ENCODE peak calls at places on chromosomes 11 and 22, in four cellular contexts. V, T, U and M are unnamed samples.
A peak's percentile ranks its signal among the peaks of the same experiment; 100 is the strongest.

GRCh38 chr22:42326301-42326700 is 55.8 kb upstream of the TCF20 start:
- DNase-seq in V (no peak), T (no peak), U (no peak), M (no peak)

GRCh38 chr11:85809191-85809590 is 1.8 kb downstream of the SYTL2 start:
- DNase-seq in V (no peak), T (no peak), U (no peak), M (no peak)

GRCh38 chr11:16610738-16611388 is 127.6 kb upstream of the C11orf58 start:
- DNase-seq in V (peak; percentile 58), T (no peak), U (no peak), M (no peak)

GRCh38 chr11:132540586-132540985 is 991.7 kb downstream of the OPCML start:
- DNase-seq in V (no peak), T (no peak), U (no peak), M (no peak)

GRCh38 chr11:79290766-79291165 is 150.1 kb downstream of the TENM4 start:
- DNase-seq in V (no peak), T (no peak), U (no peak), M (no peak)

GRCh38 chr11:28767574-28767973 is 659.4 kb downstream of the METTL15 start:
- DNase-seq in V (no peak), T (no peak), U (peak; percentile 61), M (no peak)

GRCh38 chr22:19811811-19812771 is 42.6 kb downstream of the GNB1L start:
- DNase-seq in V (no peak), T (no peak), U (no peak), M (no peak)

GRCh38 chr11:32884770-32885384 is 7.7 kb upstream of the QSER1 start:
- DNase-seq in V (no peak), T (no peak), U (peak; percentile 9), M (no peak)

GRCh38 chr22:24730864-24731263 is 43.7 kb downstream of the PIWIL3 start:
- DNase-seq in V (peak; percentile 74), T (no peak), U (no peak), M (no peak)

GRCh38 chr22:38455530-38456271 is 702 bp upstream of the KCNJ4 start:
- DNase-seq in V (peak; percentile 82), T (peak; percentile 52), U (no peak), M (no peak)

DNA sequence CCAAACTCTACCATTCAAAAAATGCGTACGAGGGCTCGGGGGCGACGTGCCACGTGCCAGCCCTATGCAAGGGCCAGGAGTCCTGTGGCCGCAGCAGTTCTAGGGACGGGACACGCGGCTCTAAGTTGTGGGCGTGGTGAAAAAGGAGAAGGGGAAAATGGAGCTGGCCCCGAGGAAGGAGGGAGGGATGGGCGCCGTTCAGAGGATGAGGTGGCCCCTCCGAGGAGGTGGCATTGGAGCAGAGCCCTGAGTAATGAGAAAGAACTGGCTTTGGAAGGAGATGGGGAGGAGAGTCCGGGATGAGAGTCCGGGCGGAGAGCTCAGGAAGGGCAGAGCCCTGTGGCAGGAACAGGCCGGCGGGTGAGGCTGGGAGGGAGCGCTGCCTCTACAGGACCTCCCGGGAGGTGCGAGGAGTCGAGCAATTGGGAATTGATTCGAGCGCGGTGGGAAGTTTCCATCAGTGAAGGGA is 21.0 kb downstream of the OTUB1 start:
- DNase-seq in V (peak; percentile 70), T (no peak), U (no peak), M (no peak)
- TF ChIP-seq CTCF in V (no peak), T (no peak), U (no peak), M (no peak)

GRCh38 chr11:13150487-13150886 is 127.1 kb upstream of the BMAL1 start:
- DNase-seq in V (no peak), T (no peak), U (no peak), M (no peak)
- TF ChIP-seq CTCF in V (no peak), T (no peak), U (no peak), M (no peak)

DNA sequence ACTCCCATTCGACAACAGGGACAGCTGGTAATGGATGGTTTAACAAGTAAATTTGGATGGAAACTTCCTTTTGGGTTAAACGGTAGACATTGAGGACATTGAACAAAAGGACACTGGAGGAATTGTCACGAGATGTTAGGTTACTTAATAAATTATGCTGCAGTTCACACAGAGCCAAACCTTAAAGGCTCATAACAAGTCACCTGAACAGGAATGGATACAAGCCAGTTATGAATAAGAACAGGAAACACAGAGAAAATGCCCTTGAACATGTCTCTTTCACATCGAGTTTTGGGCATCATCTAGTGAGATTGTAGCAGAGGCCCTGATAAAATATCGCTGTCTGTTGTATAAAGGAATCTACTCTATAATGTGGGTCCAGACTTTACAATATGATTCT is 65.6 kb downstream of the CD44 start:
- DNase-seq in V (no peak), T (no peak), U (no peak), M (no peak)
- TF ChIP-seq CTCF in V (no peak), T (no peak), U (no peak), M (no peak)

GRCh38 chr11:47269002-47269828 is 718 bp upstream of the MADD start:
- DNase-seq in V (peak; percentile 96), T (peak; percentile 83), U (peak; percentile 86), M (peak; percentile 87)
- TF ChIP-seq CTCF in V (no peak), T (no peak), U (peak; percentile 40), M (no peak)

DNA sequence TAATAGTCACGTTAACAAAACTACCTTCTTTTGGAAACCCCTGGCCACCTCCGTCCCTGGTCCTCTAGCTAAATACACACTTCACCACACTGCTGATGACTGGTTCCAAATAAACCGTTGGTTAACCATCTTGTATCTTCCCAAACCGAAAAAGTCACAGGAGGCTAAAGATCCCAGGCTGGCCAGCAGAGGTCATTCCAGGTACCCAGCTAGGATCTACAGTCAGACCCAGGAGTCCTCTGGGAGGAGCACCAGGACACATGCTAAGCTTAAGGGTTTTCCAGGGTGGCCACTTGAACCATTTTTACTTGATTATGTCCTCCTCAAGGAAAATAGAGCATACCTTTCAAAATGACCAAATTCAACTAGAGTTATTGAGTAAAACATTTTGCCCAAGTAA is 103.2 kb downstream of the ETS1 start:
- DNase-seq in V (no peak), T (no peak), U (no peak), M (no peak)
- TF ChIP-seq CTCF in V (peak; percentile 22), T (no peak), U (peak; percentile 17), M (peak; percentile 13)

DNA sequence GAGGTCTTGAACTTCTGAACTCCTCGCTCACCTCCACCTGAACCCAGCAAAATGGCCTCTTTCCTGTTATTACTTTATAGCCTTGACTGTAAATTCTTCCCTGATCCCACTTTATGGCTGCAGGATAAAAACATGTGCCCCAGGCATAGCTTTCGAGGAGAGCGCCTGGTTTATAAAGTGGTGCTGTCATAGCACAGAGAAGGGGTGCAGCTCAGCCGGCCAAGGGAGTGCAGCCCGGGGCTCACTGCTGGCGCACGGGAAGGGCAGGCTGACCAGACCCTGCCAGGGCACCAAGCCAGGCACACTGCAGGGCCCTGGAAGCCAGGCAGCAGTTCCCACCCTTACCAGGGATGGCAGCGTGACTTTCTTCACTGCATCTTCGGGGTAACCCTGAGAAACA is 50.9 kb downstream of the ISX start:
- DNase-seq in V (no peak), T (no peak), U (no peak), M (no peak)
- TF ChIP-seq CTCF in V (peak; percentile 4), T (no peak), U (no peak), M (no peak)

DNA sequence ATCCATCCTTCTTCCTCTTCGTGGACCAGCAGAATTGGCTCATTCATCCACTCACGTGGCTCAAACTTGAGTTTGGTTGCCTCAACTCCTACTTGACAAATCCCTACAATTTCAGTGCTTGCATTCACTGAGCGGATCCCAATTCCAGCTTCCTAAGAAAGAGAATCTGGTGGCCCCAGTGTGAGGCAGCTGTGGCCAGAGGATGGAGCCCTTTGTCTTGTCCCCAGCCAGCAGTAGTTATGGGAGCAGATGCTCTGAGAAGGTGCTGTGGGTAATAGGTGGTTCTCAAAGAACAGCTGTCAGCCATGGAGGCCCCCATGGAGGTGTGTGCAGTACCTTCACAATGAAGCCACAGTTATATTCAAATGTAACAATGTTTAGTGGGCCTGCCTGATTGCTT is 39.3 kb downstream of the KREMEN1 start:
- DNase-seq in V (no peak), T (no peak), U (no peak), M (no peak)
- TF ChIP-seq CTCF in V (no peak), T (no peak), U (no peak), M (no peak)